ENCODE peak calls at places on chromosomes 7 and 10, in eight cellular contexts. One of them, this sample, is unnamed.
A peak's percentile ranks its signal among the peaks of the same experiment; 100 is the strongest.

GRCh38 chr7:77910124-77910523 is 111.6 kb downstream of the PHTF2 start:
- DNase-seq in transverse colon: no peak
- DNase-seq in HCT116: no peak
- DNase-seq in uterus: no peak
- DNase-seq in NB4: no peak
- DNase-seq in thyroid gland: no peak
- DNase-seq in esophagus squamous epithelium: no peak
- DNase-seq in heart left ventricle: no peak
- DNase-seq in this sample: no peak

GRCh38 chr10:34739915-34740314 is 75.2 kb downstream of the PARD3 start:
- DNase-seq in thyroid gland: peak; percentile 82
- DNase-seq in transverse colon: peak; percentile 39
- DNase-seq in esophagus squamous epithelium: no peak
- DNase-seq in NB4: peak; percentile 17
- DNase-seq in heart left ventricle: peak; percentile 48
- DNase-seq in HCT116: no peak
- DNase-seq in uterus: peak; percentile 66
- DNase-seq in this sample: no peak

GRCh38 chr10:114577133-114577532 is 80.9 kb downstream of the ABLIM1 start:
- DNase-seq in heart left ventricle: no peak
- DNase-seq in thyroid gland: peak; percentile 45
- DNase-seq in NB4: no peak
- DNase-seq in transverse colon: no peak
- DNase-seq in esophagus squamous epithelium: no peak
- DNase-seq in uterus: no peak
- DNase-seq in HCT116: no peak
- DNase-seq in this sample: peak; percentile 14

GRCh38 chr7:23915196-23915595 is 205.2 kb downstream of the STK31 start:
- DNase-seq in HCT116: no peak
- DNase-seq in NB4: no peak
- DNase-seq in thyroid gland: no peak
- DNase-seq in esophagus squamous epithelium: no peak
- DNase-seq in uterus: no peak
- DNase-seq in heart left ventricle: no peak
- DNase-seq in transverse colon: no peak
- DNase-seq in this sample: no peak

GRCh38 chr10:856405-857157 is 74.9 kb downstream of the LARP4B start:
- DNase-seq in uterus: peak; percentile 25
- DNase-seq in heart left ventricle: no peak
- DNase-seq in transverse colon: no peak
- DNase-seq in thyroid gland: no peak
- DNase-seq in NB4: no peak
- DNase-seq in HCT116: no peak
- DNase-seq in esophagus squamous epithelium: no peak
- DNase-seq in this sample: no peak

GRCh38 chr7:79377097-79377496 is 76.4 kb downstream of the MAGI2 start:
- DNase-seq in uterus: no peak
- DNase-seq in esophagus squamous epithelium: no peak
- DNase-seq in thyroid gland: no peak
- DNase-seq in transverse colon: no peak
- DNase-seq in heart left ventricle: no peak
- DNase-seq in HCT116: no peak
- DNase-seq in NB4: no peak
- DNase-seq in this sample: no peak

GRCh38 chr7:83947260-83947659 is 247.3 kb downstream of the SEMA3A start:
- DNase-seq in esophagus squamous epithelium: no peak
- DNase-seq in thyroid gland: no peak
- DNase-seq in heart left ventricle: no peak
- DNase-seq in uterus: no peak
- DNase-seq in HCT116: peak; percentile 19
- DNase-seq in NB4: peak; percentile 67
- DNase-seq in transverse colon: peak; percentile 8
- DNase-seq in this sample: peak; percentile 27

GRCh38 chr7:1899951-1900762 is 230.1 kb downstream of the ELFN1 start:
- DNase-seq in esophagus squamous epithelium: no peak
- DNase-seq in transverse colon: no peak
- DNase-seq in heart left ventricle: no peak
- DNase-seq in HCT116: no peak
- DNase-seq in uterus: no peak
- DNase-seq in thyroid gland: no peak
- DNase-seq in NB4: no peak
- DNase-seq in this sample: no peak

GRCh38 chr7:122626785-122627184 is 72.1 kb downstream of the RNF133 start:
- DNase-seq in uterus: no peak
- DNase-seq in HCT116: no peak
- DNase-seq in thyroid gland: no peak
- DNase-seq in NB4: no peak
- DNase-seq in transverse colon: no peak
- DNase-seq in heart left ventricle: no peak
- DNase-seq in esophagus squamous epithelium: no peak
- DNase-seq in this sample: no peak

GRCh38 chr10:122176232-122176865 is 94.7 kb upstream of the BTBD16 start:
- DNase-seq in NB4: no peak
- DNase-seq in HCT116: no peak
- DNase-seq in thyroid gland: no peak
- DNase-seq in heart left ventricle: no peak
- DNase-seq in transverse colon: no peak
- DNase-seq in esophagus squamous epithelium: no peak
- DNase-seq in uterus: no peak
- DNase-seq in this sample: no peak

GRCh38 chr10:103975169-103975568 is 8.2 kb downstream of the SLK start:
- DNase-seq in thyroid gland: no peak
- DNase-seq in transverse colon: no peak
- DNase-seq in NB4: no peak
- DNase-seq in esophagus squamous epithelium: no peak
- DNase-seq in uterus: no peak
- DNase-seq in HCT116: no peak
- DNase-seq in heart left ventricle: no peak
- DNase-seq in this sample: no peak

GRCh38 chr10:18097524-18097923 is 42.7 kb upstream of the CACNB2 start:
- DNase-seq in NB4: no peak
- DNase-seq in thyroid gland: no peak
- DNase-seq in heart left ventricle: no peak
- DNase-seq in uterus: no peak
- DNase-seq in esophagus squamous epithelium: no peak
- DNase-seq in transverse colon: no peak
- DNase-seq in HCT116: no peak
- DNase-seq in this sample: no peak

GRCh38 chr7:98399903-98400537 is 870 bp downstream of the BAIAP2L1 start:
- DNase-seq in esophagus squamous epithelium: no peak
- DNase-seq in uterus: no peak
- DNase-seq in transverse colon: no peak
- DNase-seq in NB4: no peak
- DNase-seq in thyroid gland: peak; percentile 39
- DNase-seq in HCT116: peak; percentile 48
- DNase-seq in heart left ventricle: no peak
- DNase-seq in this sample: no peak

GRCh38 chr7:98399462-98399861 is 1.4 kb downstream of the BAIAP2L1 start:
- DNase-seq in NB4: no peak
- DNase-seq in esophagus squamous epithelium: no peak
- DNase-seq in transverse colon: no peak
- DNase-seq in uterus: no peak
- DNase-seq in HCT116: no peak
- DNase-seq in thyroid gland: no peak
- DNase-seq in heart left ventricle: no peak
- DNase-seq in this sample: no peak

GRCh38 chr7:98396768-98397167 is 4.1 kb downstream of the BAIAP2L1 start:
- DNase-seq in HCT116: no peak
- DNase-seq in transverse colon: no peak
- DNase-seq in thyroid gland: no peak
- DNase-seq in uterus: no peak
- DNase-seq in heart left ventricle: no peak
- DNase-seq in NB4: no peak
- DNase-seq in esophagus squamous epithelium: no peak
- DNase-seq in this sample: no peak

GRCh38 chr7:98400538-98401427 is at the start of gene BAIAP2L1:
- DNase-seq in thyroid gland: peak; percentile 97
- DNase-seq in HCT116: peak; percentile 82
- DNase-seq in uterus: peak; percentile 65
- DNase-seq in esophagus squamous epithelium: peak; percentile 11
- DNase-seq in NB4: peak; percentile 40
- DNase-seq in transverse colon: peak; percentile 97
- DNase-seq in heart left ventricle: peak; percentile 85
- DNase-seq in this sample: peak; percentile 82

GRCh38 chr7:98398567-98399372 is 2.1 kb downstream of the BAIAP2L1 start:
- DNase-seq in HCT116: no peak
- DNase-seq in esophagus squamous epithelium: no peak
- DNase-seq in heart left ventricle: no peak
- DNase-seq in uterus: no peak
- DNase-seq in NB4: no peak
- DNase-seq in transverse colon: no peak
- DNase-seq in thyroid gland: peak; percentile 30
- DNase-seq in this sample: no peak
- TF ChIP-seq POLR2A in HCT116: no peak
- TF ChIP-seq POLR2A in esophagus squamous epithelium: no peak
- TF ChIP-seq POLR2A in heart left ventricle: no peak
- TF ChIP-seq POLR2A in uterus: no peak
- TF ChIP-seq POLR2A in NB4: no peak
- TF ChIP-seq POLR2A in transverse colon: no peak
- TF ChIP-seq POLR2A in thyroid gland: no peak
- TF ChIP-seq POLR2A in this sample: no peak

DNA sequence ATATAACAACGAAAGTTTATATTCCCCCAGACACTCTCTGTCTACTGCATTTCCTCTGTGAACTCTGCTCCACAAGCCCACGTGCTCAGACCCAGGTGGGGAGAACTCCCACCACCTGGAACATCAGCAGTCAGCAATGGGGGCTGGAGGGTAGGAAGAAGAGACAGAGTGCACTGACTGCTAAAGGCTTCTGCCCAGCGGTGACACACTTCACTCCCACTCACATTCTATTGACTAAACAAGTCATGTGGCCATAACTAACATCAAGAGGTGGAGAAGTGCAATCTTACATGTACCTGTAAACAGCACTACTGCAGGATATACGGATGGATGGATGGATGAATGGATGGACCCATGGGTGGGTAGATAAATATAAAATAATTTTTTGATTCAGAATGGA is 122.2 kb downstream of the MPP7 start:
- DNase-seq in HCT116: peak; percentile 69
- DNase-seq in thyroid gland: no peak
- DNase-seq in uterus: no peak
- DNase-seq in NB4: no peak
- DNase-seq in esophagus squamous epithelium: no peak
- DNase-seq in transverse colon: no peak
- DNase-seq in heart left ventricle: no peak
- DNase-seq in this sample: no peak
- TF ChIP-seq POLR2A in HCT116: no peak
- TF ChIP-seq POLR2A in thyroid gland: no peak
- TF ChIP-seq POLR2A in uterus: no peak
- TF ChIP-seq POLR2A in NB4: no peak
- TF ChIP-seq POLR2A in esophagus squamous epithelium: no peak
- TF ChIP-seq POLR2A in transverse colon: no peak
- TF ChIP-seq POLR2A in heart left ventricle: no peak
- TF ChIP-seq POLR2A in this sample: no peak

DNA sequence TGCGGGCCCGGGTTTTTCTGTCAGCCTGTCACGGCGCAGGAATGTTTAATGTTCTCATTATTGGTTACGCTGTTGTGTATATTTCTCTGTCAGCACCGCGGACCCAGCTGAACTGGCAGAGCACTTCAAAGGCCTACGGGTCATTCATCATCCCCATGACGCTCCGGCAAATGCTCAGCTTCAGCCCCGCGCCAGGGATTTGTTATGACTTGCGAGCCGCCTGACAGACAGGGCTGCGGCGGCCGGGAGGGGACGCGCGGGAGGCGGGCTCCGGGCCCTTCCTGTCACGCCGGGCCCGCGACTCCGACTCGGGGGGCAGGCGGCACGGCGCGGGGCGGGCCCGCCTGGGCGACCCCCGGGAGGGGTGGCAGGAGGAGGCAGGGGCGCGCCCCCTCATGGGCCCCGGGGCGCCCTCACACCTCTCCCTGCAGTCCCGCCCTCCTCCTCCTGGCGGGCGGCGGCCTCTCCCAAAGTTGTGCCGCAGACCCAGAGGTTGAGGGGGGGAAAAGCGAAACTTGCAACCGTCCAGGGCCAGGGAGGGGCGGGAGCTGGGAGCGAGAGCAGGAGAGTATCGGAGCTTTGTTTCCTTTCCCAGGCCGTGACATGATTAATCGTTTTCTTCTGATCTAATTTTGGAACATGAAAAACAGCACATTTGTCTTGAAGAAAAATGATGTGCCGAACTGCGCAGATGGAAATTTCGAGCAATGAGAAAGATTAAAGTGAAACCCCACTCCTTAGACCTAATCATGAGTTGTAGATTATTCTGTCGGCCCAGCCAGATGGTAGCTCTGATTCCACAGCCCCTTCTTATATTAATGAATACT is 59.3 kb upstream of the COMTD1 start:
- DNase-seq in esophagus squamous epithelium: no peak
- DNase-seq in NB4: peak; percentile 75
- DNase-seq in heart left ventricle: peak; percentile 77
- DNase-seq in thyroid gland: peak; percentile 80
- DNase-seq in uterus: peak; percentile 89
- DNase-seq in HCT116: peak; percentile 64
- DNase-seq in transverse colon: peak; percentile 74
- DNase-seq in this sample: peak; percentile 44
- TF ChIP-seq POLR2A in esophagus squamous epithelium: no peak
- TF ChIP-seq POLR2A in NB4: no peak
- TF ChIP-seq POLR2A in heart left ventricle: peak; percentile 63
- TF ChIP-seq POLR2A in thyroid gland: no peak
- TF ChIP-seq POLR2A in uterus: no peak
- TF ChIP-seq POLR2A in HCT116: no peak
- TF ChIP-seq POLR2A in transverse colon: no peak
- TF ChIP-seq POLR2A in this sample: no peak

GRCh38 chr7:27167170-27167505 is 1.8 kb upstream of the HOXA9 start:
- DNase-seq in thyroid gland: no peak
- DNase-seq in HCT116: no peak
- DNase-seq in uterus: peak; percentile 53
- DNase-seq in NB4: no peak
- DNase-seq in heart left ventricle: no peak
- DNase-seq in esophagus squamous epithelium: no peak
- DNase-seq in transverse colon: no peak
- DNase-seq in this sample: no peak
- TF ChIP-seq POLR2A in thyroid gland: no peak
- TF ChIP-seq POLR2A in HCT116: peak; percentile 9
- TF ChIP-seq POLR2A in uterus: no peak
- TF ChIP-seq POLR2A in NB4: no peak
- TF ChIP-seq POLR2A in heart left ventricle: no peak
- TF ChIP-seq POLR2A in esophagus squamous epithelium: no peak
- TF ChIP-seq POLR2A in transverse colon: no peak
- TF ChIP-seq POLR2A in this sample: no peak

DNA sequence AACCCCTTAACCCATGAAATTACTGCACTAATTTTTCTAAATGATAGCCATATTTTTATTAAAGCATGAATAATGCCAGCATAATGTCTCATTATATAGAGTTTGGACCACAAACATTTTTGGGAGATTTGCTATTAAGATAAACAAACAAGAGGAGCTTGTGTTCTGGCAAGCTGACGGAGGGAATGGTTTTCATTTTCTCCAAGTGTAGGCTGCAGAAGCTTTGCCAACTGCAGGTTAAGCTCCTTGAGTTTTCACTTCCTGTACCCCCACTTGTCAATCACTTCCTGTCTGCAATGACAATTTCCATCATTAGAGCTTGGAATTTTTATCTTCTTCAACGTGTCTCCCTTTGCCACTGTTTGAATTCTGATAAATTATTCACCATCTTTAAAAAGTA is 13.4 kb downstream of the EBF3 start:
- DNase-seq in uterus: no peak
- DNase-seq in thyroid gland: no peak
- DNase-seq in NB4: no peak
- DNase-seq in heart left ventricle: no peak
- DNase-seq in esophagus squamous epithelium: no peak
- DNase-seq in HCT116: no peak
- DNase-seq in transverse colon: no peak
- DNase-seq in this sample: no peak
- TF ChIP-seq POLR2A in uterus: no peak
- TF ChIP-seq POLR2A in thyroid gland: no peak
- TF ChIP-seq POLR2A in NB4: no peak
- TF ChIP-seq POLR2A in heart left ventricle: no peak
- TF ChIP-seq POLR2A in esophagus squamous epithelium: no peak
- TF ChIP-seq POLR2A in HCT116: no peak
- TF ChIP-seq POLR2A in transverse colon: no peak
- TF ChIP-seq POLR2A in this sample: no peak

This sample was measured in erythroblast.